ENCODE peak calls at places on chromosome 21, in ten cellular contexts. C, X, A, Y, Z, P, T, F, O and N are unnamed samples. For H3K4me1, the result is how much of the 10 kb centered on the place peaks cover.

GRCh38 chr21:34022557-34023335 is 50.6 kb upstream of the MRPS6 start:
- DNase-seq in C (no peak), X (no peak), A (no peak), Y (no peak), Z (no peak), P (no peak), T (no peak), F (no peak), O (peak), N (no peak)

GRCh38 chr21:41932576-41933258 is 21.1 kb downstream of the C2CD2 start:
- DNase-seq in C (no peak), X (no peak), A (no peak), Y (peak), Z (no peak), P (no peak), T (peak), F (no peak), O (no peak), N (no peak)

GRCh38 chr21:40381111-40381510 is 465.8 kb downstream of the DSCAM start:
- DNase-seq in C (no peak), X (no peak), A (no peak), Y (no peak), Z (no peak), P (no peak), T (no peak), F (no peak), O (no peak), N (no peak)

GRCh38 chr21:46651121-46651520 is 15.6 kb downstream of the PRMT2 start:
- DNase-seq in C (no peak), X (no peak), A (no peak), Y (no peak), Z (no peak), P (no peak), T (no peak), F (no peak), O (no peak), N (no peak)

GRCh38 chr21:37176716-37177115 is 90.4 kb downstream of the VPS26C start:
- DNase-seq in C (no peak), X (no peak), A (no peak), Y (no peak), Z (no peak), P (no peak), T (no peak), F (no peak), O (no peak), N (no peak)

GRCh38 chr21:26840912-26841311 is 4.3 kb downstream of the ADAMTS1 start:
- DNase-seq in C (peak), X (no peak), A (no peak), Y (peak), Z (no peak), P (peak), T (peak), F (no peak), O (no peak), N (no peak)

GRCh38 chr21:41460578-41461527 is 34.8 kb downstream of the MX1 start:
- DNase-seq in C (peak), X (peak), A (no peak), Y (peak), Z (peak), P (peak), T (peak), F (peak), O (peak), N (no peak)

GRCh38 chr21:21682172-21682571 is 684.0 kb downstream of the NCAM2 start:
- DNase-seq in C (no peak), X (no peak), A (no peak), Y (no peak), Z (no peak), P (no peak), T (no peak), F (no peak), O (no peak), N (no peak)

GRCh38 chr21:18772404-18772803 is 368.8 kb upstream of the TMPRSS15 start:
- DNase-seq in C (peak), X (no peak), A (no peak), Y (no peak), Z (no peak), P (no peak), T (no peak), F (peak), O (no peak), N (no peak)

GRCh38 chr21:35377505-35378090 is 328.5 kb upstream of the RUNX1 start:
- DNase-seq in C (peak), X (no peak), A (no peak), Y (no peak), Z (no peak), P (no peak), T (no peak), F (no peak), O (no peak), N (no peak)

GRCh38 chr21:33731447-33731846 is 89.1 kb downstream of the ITSN1 start:
- DNase-seq in C (no peak), X (no peak), A (no peak), Y (no peak), Z (no peak), P (no peak), T (no peak), F (no peak), O (no peak), N (no peak)

GRCh38 chr21:33587792-33588484 is 546 bp downstream of the DONSON start:
- DNase-seq in C (peak), X (no peak), A (no peak), Y (no peak), Z (no peak), P (peak), T (peak), F (peak), O (peak), N (no peak)

GRCh38 chr21:37631319-37632117 is 264.9 kb downstream of the DYRK1A start:
- DNase-seq in C (peak), X (no peak), A (no peak), Y (no peak), Z (no peak), P (peak), T (no peak), F (peak), O (peak), N (no peak)

GRCh38 chr21:33684923-33685560 is 42.7 kb downstream of the ITSN1 start:
- DNase-seq in C (peak), X (no peak), A (no peak), Y (no peak), Z (no peak), P (no peak), T (no peak), F (peak), O (no peak), N (no peak)

GRCh38 chr21:39661121-39661520 is 48.4 kb downstream of the B3GALT5 start:
- DNase-seq in C (no peak), X (no peak), A (no peak), Y (no peak), Z (no peak), P (no peak), T (no peak), F (no peak), O (peak), N (no peak)

GRCh38 chr21:38743772-38744529 is 61.8 kb upstream of the ETS2 start:
- DNase-seq in C (peak), X (no peak), A (no peak), Y (peak), Z (no peak), P (no peak), T (no peak), F (no peak), O (no peak), N (no peak)

GRCh38 chr21:36120304-36120902 is 14.5 kb upstream of the CBR3 start:
- DNase-seq in C (no peak), X (no peak), A (no peak), Y (peak), Z (no peak), P (no peak), T (no peak), F (no peak), O (no peak), N (no peak)

GRCh38 chr21:42198949-42199348 is 20.0 kb upstream of the ABCG1 start:
- DNase-seq in C (peak), X (no peak), A (no peak), Y (no peak), Z (no peak), P (no peak), T (no peak), F (no peak), O (no peak), N (no peak)

GRCh38 chr21:41011968-41012367 is 156.0 kb upstream of the BACE2 start:
- DNase-seq in C (no peak), X (no peak), A (no peak), Y (no peak), Z (no peak), P (no peak), T (no peak), F (no peak), O (no peak), N (no peak)

GRCh38 chr21:41610042-41610839 is 102.3 kb upstream of the TMPRSS2 start:
- DNase-seq in C (peak), X (no peak), A (peak), Y (peak), Z (peak), P (peak), T (no peak), F (peak), O (peak), N (no peak)

GRCh38 chr21:41634211-41634694 is 126.3 kb upstream of the TMPRSS2 start:
- DNase-seq in C (no peak), X (no peak), A (peak), Y (no peak), Z (no peak), P (peak), T (no peak), F (no peak), O (no peak), N (no peak)

GRCh38 chr21:32328595-32328994 is 29.9 kb downstream of the MRAP start:
- DNase-seq in C (peak), X (no peak), A (no peak), Y (no peak), Z (no peak), P (no peak), T (no peak), F (no peak), O (no peak), N (no peak)

GRCh38 chr21:27201197-27201596 is 234.3 kb upstream of the ADAMTS5 start:
- DNase-seq in C (no peak), X (no peak), A (no peak), Y (no peak), Z (no peak), P (no peak), T (no peak), F (no peak), O (no peak), N (no peak)

GRCh38 chr21:32114434-32115063 is 164.3 kb downstream of the MIS18A start:
- DNase-seq in C (no peak), X (no peak), A (no peak), Y (no peak), Z (no peak), P (no peak), T (no peak), F (no peak), O (no peak), N (no peak)

GRCh38 chr21:41086551-41086950 is 81.4 kb upstream of the BACE2 start:
- DNase-seq in C (no peak), X (no peak), A (no peak), Y (no peak), Z (no peak), P (no peak), T (no peak), F (no peak), O (no peak), N (no peak)

GRCh38 chr21:42499430-42500106 is 3.5 kb upstream of the RSPH1 start:
- DNase-seq in C (no peak), X (no peak), A (no peak), Y (no peak), Z (no peak), P (no peak), T (no peak), F (no peak), O (peak), N (no peak)

GRCh38 chr21:27759091-27759659 is 792.3 kb upstream of the ADAMTS5 start:
- DNase-seq in C (no peak), X (no peak), A (no peak), Y (peak), Z (no peak), P (no peak), T (no peak), F (no peak), O (peak), N (no peak)

GRCh38 chr21:37878946-37879660 is 37.2 kb downstream of the KCNJ6 start:
- DNase-seq in C (peak), X (no peak), A (peak), Y (no peak), Z (no peak), P (peak), T (no peak), F (no peak), O (no peak), N (no peak)

GRCh38 chr21:41642399-41642798 is 124.5 kb downstream of the RIPK4 start:
- DNase-seq in C (no peak), X (no peak), A (no peak), Y (no peak), Z (no peak), P (no peak), T (no peak), F (no peak), O (no peak), N (no peak)

GRCh38 chr21:38311765-38312164 is 55.0 kb downstream of the KCNJ15 start:
- DNase-seq in C (no peak), X (no peak), A (no peak), Y (no peak), Z (no peak), P (no peak), T (no peak), F (no peak), O (no peak), N (no peak)

GRCh38 chr21:20591294-20591693 is 406.9 kb upstream of the NCAM2 start:
- DNase-seq in C (no peak), X (no peak), A (no peak), Y (no peak), Z (no peak), P (no peak), T (no peak), F (no peak), O (no peak), N (no peak)

GRCh38 chr21:39127506-39127905 is 55.7 kb downstream of the PSMG1 start:
- DNase-seq in C (no peak), X (no peak), A (no peak), Y (no peak), Z (no peak), P (no peak), T (no peak), F (no peak), O (peak), N (no peak)

DNA sequence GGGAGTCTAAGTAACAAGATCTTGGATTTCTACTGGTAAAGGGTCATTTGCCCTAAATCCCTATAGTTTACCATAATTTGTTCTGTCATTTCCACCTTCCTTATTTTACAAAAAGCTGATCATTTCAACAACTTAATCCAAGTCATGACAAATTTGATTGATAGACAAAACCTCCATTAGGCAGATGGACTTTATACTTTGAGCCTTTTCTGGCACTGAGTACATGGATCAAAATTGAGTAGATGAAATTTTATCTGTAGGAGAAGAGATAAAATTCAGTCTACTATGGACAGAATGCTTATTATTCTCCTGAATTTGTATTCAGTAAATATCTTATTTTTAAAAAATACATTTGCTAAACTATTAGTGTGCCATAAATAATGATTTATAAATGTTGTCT is 62.6 kb upstream of the NRIP1 start:
- DNase-seq in C (no peak), X (no peak), A (no peak), Y (no peak), Z (no peak), P (no peak), T (no peak), F (no peak), O (no peak), N (no peak)
- H3K27ac ChIP-seq in C (no peak), X (no peak), A (no peak), Y (no peak), Z (no peak), P (no peak), T (no peak), F (no peak), O (no peak), N (no peak)

GRCh38 chr21:17709266-17709611 is 96.5 kb upstream of the BTG3 start:
- DNase-seq in C (no peak), X (no peak), A (no peak), Y (no peak), Z (no peak), P (no peak), T (no peak), F (peak), O (no peak), N (no peak)
- H3K4me3 ChIP-seq in C (no peak), X (no peak), A (no peak), Y (no peak), Z (no peak), P (no peak), T (no peak), F (no peak), O (no peak), N (no peak)

DNA sequence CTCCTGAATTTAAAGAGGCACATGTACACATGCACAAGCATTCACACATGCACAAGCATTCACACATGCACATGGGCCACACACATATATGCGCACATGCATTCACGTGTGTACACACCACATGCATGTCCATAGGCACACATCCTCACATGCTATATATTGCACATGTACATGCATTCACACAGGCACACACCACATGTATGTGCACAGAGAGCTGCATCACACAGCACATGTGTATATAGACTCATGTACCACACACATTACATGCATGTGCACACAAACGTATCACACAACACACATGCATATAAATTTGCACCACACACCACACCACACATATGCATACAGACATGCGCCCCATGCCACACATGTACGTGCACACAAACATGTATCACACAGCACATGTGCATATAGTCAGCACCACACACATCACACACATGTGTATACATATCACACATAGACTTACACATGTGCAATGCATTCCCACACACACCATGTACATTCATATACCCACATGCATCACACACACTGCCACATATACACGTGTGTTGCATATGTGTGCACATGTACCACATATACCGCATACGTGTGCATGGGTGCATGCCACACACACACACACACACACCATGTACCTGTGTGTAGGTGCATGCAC is 54.6 kb upstream of the COL18A1 start:
- DNase-seq in C (no peak), X (no peak), A (no peak), Y (no peak), Z (no peak), P (no peak), T (no peak), F (no peak), O (no peak), N (no peak)
- H3K4me1 ChIP-seq in C (under half), X (under half), A (under half), Y (half or more), Z (under half), P (under half), T (under half), F (under half), O (under half), N (under half)

GRCh38 chr21:43926196-43926595 is 61.2 kb downstream of the AGPAT3 start:
- DNase-seq in C (no peak), X (no peak), A (no peak), Y (peak), Z (no peak), P (no peak), T (no peak), F (no peak), O (no peak), N (no peak)
- H3K27ac ChIP-seq in C (no peak), X (no peak), A (no peak), Y (peak), Z (no peak), P (no peak), T (no peak), F (no peak), O (no peak), N (no peak)

GRCh38 chr21:28851645-28852044 is 141.0 kb downstream of the LTN1 start:
- DNase-seq in C (no peak), X (no peak), A (no peak), Y (no peak), Z (no peak), P (no peak), T (no peak), F (no peak), O (no peak), N (no peak)
- H3K4me3 ChIP-seq in C (no peak), X (no peak), A (no peak), Y (no peak), Z (no peak), P (no peak), T (no peak), F (no peak), O (no peak), N (no peak)

GRCh38 chr21:25161571-25161970 is 445.7 kb downstream of the MRPL39 start:
- DNase-seq in C (no peak), X (no peak), A (no peak), Y (no peak), Z (no peak), P (no peak), T (no peak), F (no peak), O (no peak), N (no peak)
- H3K4me1 ChIP-seq in C (under half), X (under half), A (under half), Y (under half), Z (under half), P (under half), T (under half), F (under half), O (under half), N (under half)